ENCODE peak calls at places on chromosomes 2 and 18, in four cellular contexts. D is Karpas-422, Z is RKO, C is iris pigment epithelial cell. N is an unnamed sample.

GRCh38 chr18:41162781-41163180 is 792.3 kb upstream of the PIK3C3 start:
- DNase-seq in Z (no peak), C (no peak), D (no peak), N (no peak)

GRCh38 chr2:104658149-104658839 is 195.6 kb upstream of the POU3F3 start:
- DNase-seq in C (no peak), Z (no peak), D (no peak), N (peak)

GRCh38 chr2:120470717-120471060 is 124.8 kb downstream of the INHBB start:
- DNase-seq in Z (no peak), D (no peak), C (no peak), N (no peak)

GRCh38 chr18:76458522-76459311 is 36.3 kb downstream of the ZNF516 start:
- DNase-seq in Z (no peak), D (no peak), C (no peak), N (no peak)

GRCh38 chr2:85888020-85888744 is 608 bp downstream of the ST3GAL5 start:
- DNase-seq in D (peak), C (peak), Z (no peak), N (peak)

GRCh38 chr2:238256594-238257104 is 16.8 kb upstream of the HES6 start:
- DNase-seq in C (peak), Z (peak), D (peak), N (peak)

GRCh38 chr2:219001577-219002394 is 8.6 kb upstream of the CRYBA2 start:
- DNase-seq in C (no peak), Z (no peak), D (no peak), N (peak)

GRCh38 chr2:102065675-102066252 is 74.0 kb downstream of the IL1R2 start:
- DNase-seq in D (no peak), C (peak), Z (peak), N (peak)

GRCh38 chr2:39735648-39736047 is 43.4 kb downstream of the THUMPD2 start:
- DNase-seq in D (no peak), C (no peak), Z (no peak), N (no peak)

GRCh38 chr2:224973112-224974016 is 68.9 kb downstream of the DOCK10 start:
- DNase-seq in D (no peak), C (no peak), Z (no peak), N (no peak)

GRCh38 chr2:171516793-171517192 is 5.5 kb upstream of the CYBRD1 start:
- DNase-seq in D (no peak), C (no peak), Z (no peak), N (no peak)

GRCh38 chr2:8541636-8542035 is 140.2 kb upstream of the ID2 start:
- DNase-seq in D (no peak), C (no peak), Z (no peak), N (no peak)

GRCh38 chr18:32749809-32750208 is 23.0 kb downstream of the KLHL14 start:
- DNase-seq in D (no peak), Z (no peak), C (no peak), N (no peak)

GRCh38 chr2:20494246-20494645 is 47.4 kb downstream of the RHOB start:
- DNase-seq in C (peak), D (no peak), Z (no peak), N (no peak)

GRCh38 chr2:179263015-179263414 is 1.6 kb downstream of the SESTD1 start:
- DNase-seq in D (no peak), Z (peak), C (peak), N (no peak)

GRCh38 chr2:73063909-73064875 is 7.3 kb downstream of the SFXN5 start:
- DNase-seq in Z (peak), D (no peak), C (peak), N (peak)

GRCh38 chr2:75403991-75404428 is 156.7 kb downstream of the EVA1A start:
- DNase-seq in C (peak), Z (peak), D (peak), N (peak)

GRCh38 chr2:200081221-200081620 is 125.8 kb downstream of the MAIP1 start:
- DNase-seq in C (no peak), Z (no peak), D (no peak), N (no peak)

GRCh38 chr2:174553811-174554493 is 43.7 kb downstream of the WIPF1 start:
- DNase-seq in C (no peak), Z (no peak), D (peak), N (no peak)